ENCODE peak calls at places on chromosomes 6 and 20, in seven cellular contexts. One of them, this sample, is unnamed.

GRCh38 chr6:144033816-144034540 is 25.9 kb upstream of the PLAGL1 start:
- DNase-seq in activated CD4-positive, alpha-beta T cell treated with anti-CD3 and anti-CD28 coated beads, Interleukin-2, amount 50 U/mL, for 1 hour: no peak
- DNase-seq in amniotic stem cell: peak; percentile 40
- DNase-seq in ovary: no peak
- DNase-seq in KG1: no peak
- DNase-seq in occipital lobe: no peak
- DNase-seq in DMS153: no peak
- DNase-seq in this sample: no peak

GRCh38 chr6:110949679-110950285 is 8.7 kb upstream of the GTF3C6 start:
- DNase-seq in activated CD4-positive, alpha-beta T cell treated with anti-CD3 and anti-CD28 coated beads, Interleukin-2, amount 50 U/mL, for 1 hour: no peak
- DNase-seq in amniotic stem cell: peak; percentile 16
- DNase-seq in ovary: no peak
- DNase-seq in KG1: peak; percentile 44
- DNase-seq in occipital lobe: no peak
- DNase-seq in DMS153: no peak
- DNase-seq in this sample: peak; percentile 44

GRCh38 chr20:51628533-51629398 is 86.2 kb upstream of the NFATC2 start:
- DNase-seq in activated CD4-positive, alpha-beta T cell treated with anti-CD3 and anti-CD28 coated beads, Interleukin-2, amount 50 U/mL, for 1 hour: no peak
- DNase-seq in amniotic stem cell: no peak
- DNase-seq in ovary: no peak
- DNase-seq in KG1: no peak
- DNase-seq in occipital lobe: no peak
- DNase-seq in DMS153: no peak
- DNase-seq in this sample: no peak

GRCh38 chr6:112562348-112563220 is 215.5 kb downstream of the RFPL4B start:
- DNase-seq in activated CD4-positive, alpha-beta T cell treated with anti-CD3 and anti-CD28 coated beads, Interleukin-2, amount 50 U/mL, for 1 hour: no peak
- DNase-seq in amniotic stem cell: no peak
- DNase-seq in ovary: peak; percentile 47
- DNase-seq in KG1: no peak
- DNase-seq in occipital lobe: peak; percentile 13
- DNase-seq in DMS153: no peak
- DNase-seq in this sample: no peak

GRCh38 chr20:23142162-23143050 is 56.3 kb upstream of the CD93 start:
- DNase-seq in activated CD4-positive, alpha-beta T cell treated with anti-CD3 and anti-CD28 coated beads, Interleukin-2, amount 50 U/mL, for 1 hour: no peak
- DNase-seq in amniotic stem cell: no peak
- DNase-seq in ovary: peak; percentile 41
- DNase-seq in KG1: no peak
- DNase-seq in occipital lobe: no peak
- DNase-seq in DMS153: no peak
- DNase-seq in this sample: no peak

GRCh38 chr6:94680672-94681212 is 896.6 kb upstream of the MANEA start:
- DNase-seq in activated CD4-positive, alpha-beta T cell treated with anti-CD3 and anti-CD28 coated beads, Interleukin-2, amount 50 U/mL, for 1 hour: no peak
- DNase-seq in amniotic stem cell: no peak
- DNase-seq in ovary: no peak
- DNase-seq in KG1: no peak
- DNase-seq in occipital lobe: no peak
- DNase-seq in DMS153: no peak
- DNase-seq in this sample: peak; percentile 100

GRCh38 chr6:108286366-108286765 is 8.5 kb upstream of the AFG1L start:
- DNase-seq in activated CD4-positive, alpha-beta T cell treated with anti-CD3 and anti-CD28 coated beads, Interleukin-2, amount 50 U/mL, for 1 hour: no peak
- DNase-seq in amniotic stem cell: no peak
- DNase-seq in ovary: no peak
- DNase-seq in KG1: no peak
- DNase-seq in occipital lobe: no peak
- DNase-seq in DMS153: no peak
- DNase-seq in this sample: no peak

GRCh38 chr6:130076512-130076911 is 58.1 kb downstream of the L3MBTL3 start:
- DNase-seq in activated CD4-positive, alpha-beta T cell treated with anti-CD3 and anti-CD28 coated beads, Interleukin-2, amount 50 U/mL, for 1 hour: no peak
- DNase-seq in amniotic stem cell: no peak
- DNase-seq in ovary: no peak
- DNase-seq in KG1: no peak
- DNase-seq in occipital lobe: no peak
- DNase-seq in DMS153: no peak
- DNase-seq in this sample: no peak

GRCh38 chr6:7914991-7915789 is 4.6 kb upstream of the TXNDC5 start:
- DNase-seq in activated CD4-positive, alpha-beta T cell treated with anti-CD3 and anti-CD28 coated beads, Interleukin-2, amount 50 U/mL, for 1 hour: no peak
- DNase-seq in amniotic stem cell: no peak
- DNase-seq in ovary: no peak
- DNase-seq in KG1: no peak
- DNase-seq in occipital lobe: no peak
- DNase-seq in DMS153: no peak
- DNase-seq in this sample: no peak

GRCh38 chr20:7702141-7702540 is 238.1 kb downstream of the HAO1 start:
- DNase-seq in activated CD4-positive, alpha-beta T cell treated with anti-CD3 and anti-CD28 coated beads, Interleukin-2, amount 50 U/mL, for 1 hour: no peak
- DNase-seq in amniotic stem cell: no peak
- DNase-seq in ovary: no peak
- DNase-seq in KG1: no peak
- DNase-seq in occipital lobe: no peak
- DNase-seq in DMS153: no peak
- DNase-seq in this sample: no peak

GRCh38 chr6:121917834-121918559 is 481.5 kb upstream of the HSF2 start:
- DNase-seq in activated CD4-positive, alpha-beta T cell treated with anti-CD3 and anti-CD28 coated beads, Interleukin-2, amount 50 U/mL, for 1 hour: no peak
- DNase-seq in amniotic stem cell: no peak
- DNase-seq in ovary: no peak
- DNase-seq in KG1: no peak
- DNase-seq in occipital lobe: no peak
- DNase-seq in DMS153: no peak
- DNase-seq in this sample: no peak

GRCh38 chr20:23497458-23498026 is 6.6 kb downstream of the CST8 start:
- DNase-seq in activated CD4-positive, alpha-beta T cell treated with anti-CD3 and anti-CD28 coated beads, Interleukin-2, amount 50 U/mL, for 1 hour: no peak
- DNase-seq in amniotic stem cell: no peak
- DNase-seq in ovary: no peak
- DNase-seq in KG1: no peak
- DNase-seq in occipital lobe: no peak
- DNase-seq in DMS153: no peak
- DNase-seq in this sample: no peak

GRCh38 chr6:37630281-37630799 is 67.3 kb downstream of the MDGA1 start:
- DNase-seq in activated CD4-positive, alpha-beta T cell treated with anti-CD3 and anti-CD28 coated beads, Interleukin-2, amount 50 U/mL, for 1 hour: no peak
- DNase-seq in amniotic stem cell: peak; percentile 94
- DNase-seq in ovary: no peak
- DNase-seq in KG1: no peak
- DNase-seq in occipital lobe: peak; percentile 17
- DNase-seq in DMS153: no peak
- DNase-seq in this sample: no peak

GRCh38 chr6:75217203-75217602 is 11.3 kb upstream of the COL12A1 start:
- DNase-seq in activated CD4-positive, alpha-beta T cell treated with anti-CD3 and anti-CD28 coated beads, Interleukin-2, amount 50 U/mL, for 1 hour: no peak
- DNase-seq in amniotic stem cell: no peak
- DNase-seq in ovary: no peak
- DNase-seq in KG1: no peak
- DNase-seq in occipital lobe: no peak
- DNase-seq in DMS153: peak; percentile 40
- DNase-seq in this sample: no peak

GRCh38 chr6:127148511-127148910 is 30.0 kb downstream of the RSPO3 start:
- DNase-seq in activated CD4-positive, alpha-beta T cell treated with anti-CD3 and anti-CD28 coated beads, Interleukin-2, amount 50 U/mL, for 1 hour: no peak
- DNase-seq in amniotic stem cell: no peak
- DNase-seq in ovary: no peak
- DNase-seq in KG1: no peak
- DNase-seq in occipital lobe: no peak
- DNase-seq in DMS153: no peak
- DNase-seq in this sample: no peak

GRCh38 chr6:10862361-10862760 is 19.5 kb downstream of the GCM2 start:
- DNase-seq in activated CD4-positive, alpha-beta T cell treated with anti-CD3 and anti-CD28 coated beads, Interleukin-2, amount 50 U/mL, for 1 hour: no peak
- DNase-seq in amniotic stem cell: no peak
- DNase-seq in ovary: no peak
- DNase-seq in KG1: no peak
- DNase-seq in occipital lobe: no peak
- DNase-seq in DMS153: no peak
- DNase-seq in this sample: no peak

GRCh38 chr20:57613481-57613921 is 6.7 kb downstream of the ZBP1 start:
- DNase-seq in activated CD4-positive, alpha-beta T cell treated with anti-CD3 and anti-CD28 coated beads, Interleukin-2, amount 50 U/mL, for 1 hour: no peak
- DNase-seq in amniotic stem cell: no peak
- DNase-seq in ovary: peak; percentile 10
- DNase-seq in KG1: no peak
- DNase-seq in occipital lobe: no peak
- DNase-seq in DMS153: no peak
- DNase-seq in this sample: no peak

GRCh38 chr6:22421187-22421586 is 124.4 kb upstream of the PRL start:
- DNase-seq in activated CD4-positive, alpha-beta T cell treated with anti-CD3 and anti-CD28 coated beads, Interleukin-2, amount 50 U/mL, for 1 hour: no peak
- DNase-seq in amniotic stem cell: no peak
- DNase-seq in ovary: no peak
- DNase-seq in KG1: no peak
- DNase-seq in occipital lobe: no peak
- DNase-seq in DMS153: no peak
- DNase-seq in this sample: no peak

GRCh38 chr6:62904687-62905086 is 306.6 kb upstream of the FKBP1C start:
- DNase-seq in activated CD4-positive, alpha-beta T cell treated with anti-CD3 and anti-CD28 coated beads, Interleukin-2, amount 50 U/mL, for 1 hour: no peak
- DNase-seq in amniotic stem cell: no peak
- DNase-seq in ovary: no peak
- DNase-seq in KG1: no peak
- DNase-seq in occipital lobe: no peak
- DNase-seq in DMS153: no peak
- DNase-seq in this sample: no peak

GRCh38 chr6:7469696-7470095 is 71.8 kb upstream of the DSP start:
- DNase-seq in activated CD4-positive, alpha-beta T cell treated with anti-CD3 and anti-CD28 coated beads, Interleukin-2, amount 50 U/mL, for 1 hour: no peak
- DNase-seq in amniotic stem cell: no peak
- DNase-seq in ovary: no peak
- DNase-seq in KG1: no peak
- DNase-seq in occipital lobe: no peak
- DNase-seq in DMS153: no peak
- DNase-seq in this sample: no peak

GRCh38 chr6:2412731-2413130 is 167.3 kb upstream of the GMDS start:
- DNase-seq in activated CD4-positive, alpha-beta T cell treated with anti-CD3 and anti-CD28 coated beads, Interleukin-2, amount 50 U/mL, for 1 hour: no peak
- DNase-seq in amniotic stem cell: peak; percentile 37
- DNase-seq in ovary: no peak
- DNase-seq in KG1: no peak
- DNase-seq in occipital lobe: no peak
- DNase-seq in DMS153: no peak
- DNase-seq in this sample: no peak

GRCh38 chr6:33762713-33763112 is 16.0 kb upstream of the IP6K3 start:
- DNase-seq in activated CD4-positive, alpha-beta T cell treated with anti-CD3 and anti-CD28 coated beads, Interleukin-2, amount 50 U/mL, for 1 hour: no peak
- DNase-seq in amniotic stem cell: no peak
- DNase-seq in ovary: no peak
- DNase-seq in KG1: no peak
- DNase-seq in occipital lobe: no peak
- DNase-seq in DMS153: no peak
- DNase-seq in this sample: no peak

GRCh38 chr6:158506577-158506976 is 53.3 kb upstream of the TMEM181 start:
- DNase-seq in activated CD4-positive, alpha-beta T cell treated with anti-CD3 and anti-CD28 coated beads, Interleukin-2, amount 50 U/mL, for 1 hour: no peak
- DNase-seq in amniotic stem cell: no peak
- DNase-seq in ovary: no peak
- DNase-seq in KG1: no peak
- DNase-seq in occipital lobe: no peak
- DNase-seq in DMS153: no peak
- DNase-seq in this sample: no peak

This sample was measured in SK-N-MC.